ENCODE peak calls at places on chromosome 19, in five cellular contexts. One of them, this sample, is unnamed.

GRCh38 chr19:5738423-5738822 is 18.0 kb downstream of the CATSPERD start:
- DNase-seq in CD8-positive, alpha-beta memory T cell: no peak
- DNase-seq in H1: no peak
- DNase-seq in aorta: no peak
- DNase-seq in adipocyte: no peak
- DNase-seq in this sample: no peak

GRCh38 chr19:29664753-29665214 is 477 bp upstream of the PLEKHF1 start:
- DNase-seq in H1: no peak
- DNase-seq in aorta: no peak
- DNase-seq in adipocyte: no peak
- DNase-seq in CD8-positive, alpha-beta memory T cell: no peak
- DNase-seq in this sample: no peak

GRCh38 chr19:19105365-19106060 is 32.8 kb downstream of the TMEM161A start:
- DNase-seq in aorta: peak
- DNase-seq in CD8-positive, alpha-beta memory T cell: no peak
- DNase-seq in H1: no peak
- DNase-seq in adipocyte: peak
- DNase-seq in this sample: no peak

GRCh38 chr19:17933414-17934129 is 757 bp downstream of the CCDC124 start:
- DNase-seq in CD8-positive, alpha-beta memory T cell: no peak
- DNase-seq in H1: no peak
- DNase-seq in aorta: no peak
- DNase-seq in adipocyte: peak
- DNase-seq in this sample: no peak

GRCh38 chr19:16391301-16392055 is 66.9 kb downstream of the KLF2 start:
- DNase-seq in adipocyte: no peak
- DNase-seq in aorta: no peak
- DNase-seq in H1: no peak
- DNase-seq in CD8-positive, alpha-beta memory T cell: no peak
- DNase-seq in this sample: no peak

GRCh38 chr19:33456076-33456844 is 65.3 kb downstream of the PEPD start:
- DNase-seq in CD8-positive, alpha-beta memory T cell: no peak
- DNase-seq in H1: no peak
- DNase-seq in aorta: peak
- DNase-seq in adipocyte: no peak
- DNase-seq in this sample: peak

GRCh38 chr19:33098023-33098652 is 17.2 kb downstream of the GPATCH1 start:
- DNase-seq in CD8-positive, alpha-beta memory T cell: no peak
- DNase-seq in H1: no peak
- DNase-seq in adipocyte: no peak
- DNase-seq in aorta: no peak
- DNase-seq in this sample: no peak

GRCh38 chr19:27774827-27775226 is 1438.1 kb downstream of the UQCRFS1 start:
- DNase-seq in CD8-positive, alpha-beta memory T cell: no peak
- DNase-seq in adipocyte: no peak
- DNase-seq in H1: no peak
- DNase-seq in aorta: no peak
- DNase-seq in this sample: no peak

GRCh38 chr19:44113784-44114390 is 688 bp downstream of the ZNF225 start:
- DNase-seq in CD8-positive, alpha-beta memory T cell: no peak
- DNase-seq in H1: no peak
- DNase-seq in adipocyte: no peak
- DNase-seq in aorta: peak
- DNase-seq in this sample: no peak

GRCh38 chr19:39372047-39372802 is 18.7 kb downstream of the PAF1 start:
- DNase-seq in aorta: peak
- DNase-seq in CD8-positive, alpha-beta memory T cell: no peak
- DNase-seq in H1: no peak
- DNase-seq in adipocyte: peak
- DNase-seq in this sample: peak

GRCh38 chr19:40583283-40583682 is 6.6 kb downstream of the SHKBP1 start:
- DNase-seq in CD8-positive, alpha-beta memory T cell: no peak
- DNase-seq in H1: no peak
- DNase-seq in adipocyte: no peak
- DNase-seq in aorta: no peak
- DNase-seq in this sample: no peak

DNA sequence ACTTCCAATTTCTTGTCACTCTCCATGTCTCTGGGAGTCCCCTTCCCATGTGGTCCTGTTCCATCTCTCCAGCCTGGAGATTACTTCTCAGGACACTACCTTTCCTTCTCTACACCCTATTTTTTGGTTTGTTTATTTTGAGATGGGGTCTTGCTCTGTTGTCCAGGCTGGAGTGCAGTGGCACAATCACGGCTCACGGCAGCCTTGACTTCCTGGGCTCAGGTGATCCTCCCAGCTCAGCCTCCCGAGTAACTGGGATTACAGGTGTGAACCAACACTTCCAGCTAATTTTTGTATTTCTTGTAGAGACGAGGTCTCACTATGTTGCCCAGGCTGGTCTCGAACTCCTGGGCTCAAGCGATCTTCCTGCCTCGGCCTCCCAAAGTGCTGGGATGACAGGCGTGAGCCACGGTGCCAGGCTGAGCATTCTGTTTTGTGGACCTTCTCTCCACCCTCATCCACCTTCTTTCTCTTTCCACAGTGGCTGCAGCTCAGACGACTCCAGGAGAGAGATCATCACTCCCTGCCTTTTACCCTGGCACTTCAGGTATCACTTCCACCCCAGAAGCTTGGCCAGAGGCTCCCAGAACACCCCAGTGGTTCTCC is 644 bp downstream of the HCST start:
- DNase-seq in H1: no peak
- DNase-seq in CD8-positive, alpha-beta memory T cell: no peak
- DNase-seq in aorta: no peak
- DNase-seq in adipocyte: no peak
- DNase-seq in this sample: no peak
- H3K4me3 ChIP-seq in H1: peak
- H3K4me3 ChIP-seq in CD8-positive, alpha-beta memory T cell: peak
- H3K4me3 ChIP-seq in aorta: no peak
- H3K4me3 ChIP-seq in adipocyte: peak
- H3K4me3 ChIP-seq in this sample: peak

GRCh38 chr19:3605770-3606169 is 905 bp downstream of the TBXA2R start:
- DNase-seq in CD8-positive, alpha-beta memory T cell: no peak
- DNase-seq in aorta: no peak
- DNase-seq in adipocyte: no peak
- DNase-seq in H1: no peak
- DNase-seq in this sample: no peak

GRCh38 chr19:3605361-3605760 is 1.3 kb downstream of the TBXA2R start:
- DNase-seq in adipocyte: no peak
- DNase-seq in CD8-positive, alpha-beta memory T cell: no peak
- DNase-seq in aorta: no peak
- DNase-seq in H1: no peak
- DNase-seq in this sample: no peak

GRCh38 chr19:3604987-3605343 is 1.7 kb downstream of the TBXA2R start:
- DNase-seq in aorta: no peak
- DNase-seq in CD8-positive, alpha-beta memory T cell: no peak
- DNase-seq in H1: no peak
- DNase-seq in adipocyte: no peak
- DNase-seq in this sample: no peak

GRCh38 chr19:3606690-3607289 is at the start of gene TBXA2R:
- DNase-seq in aorta: peak
- DNase-seq in CD8-positive, alpha-beta memory T cell: peak
- DNase-seq in H1: no peak
- DNase-seq in adipocyte: peak
- DNase-seq in this sample: peak

GRCh38 chr19:3606174-3606689 is 443 bp downstream of the TBXA2R start:
- DNase-seq in adipocyte: peak
- DNase-seq in aorta: peak
- DNase-seq in CD8-positive, alpha-beta memory T cell: peak
- DNase-seq in H1: no peak
- DNase-seq in this sample: peak
- H3K4me3 ChIP-seq in adipocyte: peak
- H3K4me3 ChIP-seq in aorta: peak
- H3K4me3 ChIP-seq in CD8-positive, alpha-beta memory T cell: peak
- H3K4me3 ChIP-seq in H1: peak
- H3K4me3 ChIP-seq in this sample: peak

GRCh38 chr19:14435320-14436050 is 2.4 kb downstream of the PKN1 start:
- DNase-seq in CD8-positive, alpha-beta memory T cell: no peak
- DNase-seq in adipocyte: no peak
- DNase-seq in H1: no peak
- DNase-seq in aorta: no peak
- DNase-seq in this sample: no peak
- H3K4me3 ChIP-seq in CD8-positive, alpha-beta memory T cell: no peak
- H3K4me3 ChIP-seq in adipocyte: peak
- H3K4me3 ChIP-seq in H1: no peak
- H3K4me3 ChIP-seq in aorta: no peak
- H3K4me3 ChIP-seq in this sample: peak

GRCh38 chr19:20422616-20423205 is 142.9 kb downstream of the ZNF737 start:
- DNase-seq in CD8-positive, alpha-beta memory T cell: no peak
- DNase-seq in adipocyte: no peak
- DNase-seq in H1: no peak
- DNase-seq in aorta: no peak
- DNase-seq in this sample: no peak

GRCh38 chr19:20422216-20422615 is 143.4 kb downstream of the ZNF737 start:
- DNase-seq in CD8-positive, alpha-beta memory T cell: no peak
- DNase-seq in adipocyte: no peak
- DNase-seq in aorta: no peak
- DNase-seq in H1: no peak
- DNase-seq in this sample: no peak

GRCh38 chr19:20423381-20424207 is 142.0 kb downstream of the ZNF737 start:
- DNase-seq in CD8-positive, alpha-beta memory T cell: no peak
- DNase-seq in adipocyte: peak
- DNase-seq in H1: no peak
- DNase-seq in aorta: peak
- DNase-seq in this sample: peak
- H3K4me3 ChIP-seq in CD8-positive, alpha-beta memory T cell: peak
- H3K4me3 ChIP-seq in adipocyte: peak
- H3K4me3 ChIP-seq in H1: peak
- H3K4me3 ChIP-seq in aorta: peak
- H3K4me3 ChIP-seq in this sample: peak

DNA sequence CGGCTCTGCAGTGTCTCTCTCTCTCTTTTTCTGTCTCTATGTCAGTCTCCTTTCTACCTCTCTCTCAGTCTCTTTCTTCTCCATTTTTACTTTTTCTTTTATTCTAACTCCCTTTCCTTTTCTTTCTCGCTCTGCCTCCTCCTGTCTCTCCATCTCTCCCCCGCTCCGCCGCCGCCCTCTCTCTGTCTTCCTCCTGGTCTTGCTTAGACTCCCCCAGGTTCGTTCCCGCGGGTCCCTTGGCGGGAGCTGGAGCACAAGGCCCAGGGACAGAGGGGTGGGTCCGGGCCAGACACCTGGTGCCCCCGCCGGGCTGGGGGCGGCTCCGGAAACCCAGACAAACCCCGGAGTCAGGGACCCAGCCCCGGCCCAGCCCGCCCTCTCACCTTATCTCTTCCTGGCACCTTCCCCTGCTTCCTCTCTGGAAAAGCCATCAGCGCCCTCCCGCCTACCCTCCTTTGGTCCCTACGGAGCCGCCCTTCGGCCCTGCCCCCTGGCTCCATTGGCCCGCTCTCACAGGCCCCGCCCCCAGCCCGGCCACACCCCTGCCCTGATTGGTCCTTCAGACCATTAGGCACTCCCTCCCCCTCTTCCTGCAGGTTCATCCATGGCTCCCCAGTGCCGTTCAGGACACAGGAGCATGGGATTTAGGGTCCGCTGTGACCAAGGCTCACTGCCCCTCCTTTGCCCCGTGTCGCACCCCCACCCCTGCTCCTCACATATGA is 15.4 kb upstream of the NOP53 start:
- DNase-seq in H1: no peak
- DNase-seq in CD8-positive, alpha-beta memory T cell: no peak
- DNase-seq in adipocyte: no peak
- DNase-seq in aorta: peak
- DNase-seq in this sample: peak
- H3K4me3 ChIP-seq in H1: peak
- H3K4me3 ChIP-seq in CD8-positive, alpha-beta memory T cell: no peak
- H3K4me3 ChIP-seq in adipocyte: peak
- H3K4me3 ChIP-seq in aorta: no peak
- H3K4me3 ChIP-seq in this sample: peak

DNA sequence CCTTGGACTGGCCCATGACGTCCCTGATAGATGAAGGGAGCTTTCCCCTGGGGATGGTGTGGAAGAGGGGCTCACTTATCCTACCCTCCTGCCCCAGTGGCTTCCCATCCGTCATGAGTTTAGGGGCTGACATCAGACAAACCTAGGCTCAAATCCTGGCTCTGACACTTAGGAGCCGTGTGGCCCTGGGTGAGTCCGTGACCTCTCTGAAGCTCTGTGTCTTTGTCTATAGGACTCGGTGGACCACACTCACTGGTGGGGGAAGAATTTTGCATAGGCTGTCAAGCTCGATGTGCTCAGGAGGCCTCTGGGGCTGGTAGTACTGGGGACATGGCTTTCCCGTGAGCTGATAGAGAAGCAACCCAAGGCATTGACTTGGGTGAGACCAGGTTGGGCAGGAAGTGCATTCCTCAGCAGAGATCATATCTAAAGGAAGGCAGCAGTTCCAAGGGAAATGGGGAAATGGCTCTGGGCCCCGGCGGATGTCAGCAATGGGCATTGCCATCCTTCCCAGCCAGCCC is 17.4 kb upstream of the AP1M2 start:
- DNase-seq in H1: no peak
- DNase-seq in CD8-positive, alpha-beta memory T cell: no peak
- DNase-seq in aorta: no peak
- DNase-seq in adipocyte: no peak
- DNase-seq in this sample: peak
- H3K4me3 ChIP-seq in H1: no peak
- H3K4me3 ChIP-seq in CD8-positive, alpha-beta memory T cell: peak
- H3K4me3 ChIP-seq in aorta: no peak
- H3K4me3 ChIP-seq in adipocyte: no peak
- H3K4me3 ChIP-seq in this sample: peak

GRCh38 chr19:45900661-45901431 is 1.6 kb downstream of the MYPOP start:
- DNase-seq in CD8-positive, alpha-beta memory T cell: no peak
- DNase-seq in H1: no peak
- DNase-seq in adipocyte: no peak
- DNase-seq in aorta: no peak
- DNase-seq in this sample: no peak
- H3K4me3 ChIP-seq in CD8-positive, alpha-beta memory T cell: no peak
- H3K4me3 ChIP-seq in H1: peak
- H3K4me3 ChIP-seq in adipocyte: peak
- H3K4me3 ChIP-seq in aorta: peak
- H3K4me3 ChIP-seq in this sample: peak

GRCh38 chr19:13208131-13208963 is 58.1 kb downstream of the IER2 start:
- DNase-seq in aorta: peak
- DNase-seq in CD8-positive, alpha-beta memory T cell: peak
- DNase-seq in adipocyte: peak
- DNase-seq in H1: no peak
- DNase-seq in this sample: peak
- H3K4me3 ChIP-seq in aorta: peak
- H3K4me3 ChIP-seq in CD8-positive, alpha-beta memory T cell: peak
- H3K4me3 ChIP-seq in adipocyte: peak
- H3K4me3 ChIP-seq in H1: no peak
- H3K4me3 ChIP-seq in this sample: peak